ENCODE peak calls at places on chromosomes 13 and 19, in nine cellular contexts. X, E, D, R, V, N, S, F and W are unnamed samples.

GRCh38 chr19:10868872-10869547 is 2.3 kb upstream of the CARM1 start:
- DNase-seq in X (no peak), E (peak; percentile 42), D (no peak), R (no peak), V (no peak), N (no peak), S (no peak), F (no peak), W (no peak)

GRCh38 chr13:45861352-45861751 is 9.8 kb upstream of the SIAH3 start:
- DNase-seq in X (no peak), E (no peak), D (no peak), R (no peak), V (no peak), N (no peak), S (no peak), F (no peak), W (no peak)

GRCh38 chr19:55083004-55083850 is 7.6 kb downstream of the EPS8L1 start:
- DNase-seq in X (peak; percentile 53), E (peak; percentile 81), D (no peak), R (no peak), V (peak; percentile 60), N (no peak), S (no peak), F (no peak), W (no peak)

GRCh38 chr13:49625392-49626137 is 2.7 kb upstream of the ARL11 start:
- DNase-seq in X (peak; percentile 30), E (no peak), D (no peak), R (no peak), V (no peak), N (no peak), S (no peak), F (no peak), W (no peak)

GRCh38 chr19:57249329-57249728 is 8.9 kb downstream of the ZNF805 start:
- DNase-seq in X (no peak), E (no peak), D (no peak), R (no peak), V (no peak), N (no peak), S (no peak), F (no peak), W (no peak)

GRCh38 chr19:1110809-1111640 is 7.2 kb downstream of the GPX4 start:
- DNase-seq in X (no peak), E (no peak), D (no peak), R (no peak), V (no peak), N (no peak), S (peak; percentile 66), F (no peak), W (no peak)

GRCh38 chr13:33262554-33262953 is 23.0 kb downstream of the STARD13 start:
- DNase-seq in X (no peak), E (no peak), D (no peak), R (no peak), V (no peak), N (no peak), S (no peak), F (no peak), W (no peak)

GRCh38 chr19:2529473-2529918 is 53.6 kb downstream of the GADD45B start:
- DNase-seq in X (peak; percentile 68), E (no peak), D (no peak), R (no peak), V (no peak), N (no peak), S (peak; percentile 19), F (no peak), W (no peak)

GRCh38 chr13:101474419-101474957 is 22.0 kb downstream of the ITGBL1 start:
- DNase-seq in X (no peak), E (peak; percentile 86), D (no peak), R (no peak), V (peak; percentile 79), N (no peak), S (no peak), F (no peak), W (no peak)

GRCh38 chr13:39148513-39148961 is 110.3 kb downstream of the NHLRC3 start:
- DNase-seq in X (no peak), E (peak; percentile 68), D (no peak), R (no peak), V (no peak), N (no peak), S (no peak), F (peak; percentile 6), W (peak; percentile 20)

GRCh38 chr13:97199451-97199850 is 22.7 kb upstream of the MBNL2 start:
- DNase-seq in X (no peak), E (no peak), D (no peak), R (no peak), V (no peak), N (no peak), S (no peak), F (no peak), W (no peak)

GRCh38 chr19:11931051-11931450 is 6.1 kb downstream of the ZNF700 start:
- DNase-seq in X (no peak), E (no peak), D (no peak), R (no peak), V (no peak), N (no peak), S (no peak), F (no peak), W (no peak)

GRCh38 chr19:4871711-4872110 is 4.2 kb upstream of the PLIN3 start:
- DNase-seq in X (no peak), E (no peak), D (no peak), R (no peak), V (no peak), N (no peak), S (no peak), F (no peak), W (no peak)

GRCh38 chr19:29964171-29964570 is 22.1 kb downstream of the URI1 start:
- DNase-seq in X (no peak), E (no peak), D (no peak), R (no peak), V (no peak), N (no peak), S (no peak), F (no peak), W (peak; percentile 59)

GRCh38 chr19:19406878-19407639 is 1.6 kb downstream of the GATAD2A start:
- DNase-seq in X (peak; percentile 42), E (no peak), D (no peak), R (no peak), V (no peak), N (no peak), S (no peak), F (no peak), W (no peak)

GRCh38 chr13:98189841-98190505 is 12.9 kb upstream of the RNF113B start:
- DNase-seq in X (no peak), E (no peak), D (no peak), R (no peak), V (no peak), N (no peak), S (no peak), F (no peak), W (no peak)

GRCh38 chr13:27338816-27339215 is 68.2 kb downstream of the RASL11A start:
- DNase-seq in X (peak; percentile 59), E (peak; percentile 81), D (no peak), R (no peak), V (peak; percentile 87), N (no peak), S (no peak), F (no peak), W (no peak)

GRCh38 chr13:113639661-113640262 is 18.2 kb downstream of the ATP4B start:
- DNase-seq in X (no peak), E (peak; percentile 35), D (peak; percentile 7), R (no peak), V (no peak), N (no peak), S (peak; percentile 46), F (no peak), W (no peak)

GRCh38 chr19:14433454-14434156 is 499 bp downstream of the PKN1 start:
- DNase-seq in X (no peak), E (peak; percentile 62), D (peak; percentile 45), R (peak; percentile 49), V (peak; percentile 55), N (no peak), S (peak; percentile 85), F (peak; percentile 60), W (no peak)

GRCh38 chr19:33622505-33622808 is 704 bp downstream of the CHST8 start:
- DNase-seq in X (peak; percentile 54), E (peak; percentile 74), D (no peak), R (peak; percentile 34), V (peak; percentile 60), N (no peak), S (peak; percentile 58), F (no peak), W (no peak)

GRCh38 chr13:50531917-50532899 is 311.3 kb downstream of the DLEU7 start:
- DNase-seq in X (no peak), E (no peak), D (no peak), R (no peak), V (no peak), N (no peak), S (no peak), F (no peak), W (no peak)

GRCh38 chr19:40662925-40663711 is 27.3 kb downstream of the NUMBL start:
- DNase-seq in X (peak; percentile 93), E (peak; percentile 97), D (peak; percentile 95), R (peak; percentile 92), V (peak; percentile 94), N (peak; percentile 91), S (peak; percentile 97), F (peak; percentile 82), W (no peak)